ENCODE peak calls at places on chromosomes 16 and 17, in five cellular contexts. One of them, this sample, is unnamed.

GRCh38 chr17:67157732-67158639 is 87.0 kb downstream of the HELZ start:
- DNase-seq in A549: peak
- DNase-seq in HEK293T: no peak
- DNase-seq in K562: peak
- DNase-seq in HepG2: peak
- DNase-seq in this sample: peak

GRCh38 chr17:35568561-35568960 is 7.9 kb upstream of the SLFN14 start:
- DNase-seq in A549: peak
- DNase-seq in HEK293T: peak
- DNase-seq in K562: peak
- DNase-seq in HepG2: peak
- DNase-seq in this sample: peak

GRCh38 chr16:56191807-56192643 is 736 bp downstream of the GNAO1 start:
- DNase-seq in A549: no peak
- DNase-seq in HEK293T: no peak
- DNase-seq in K562: no peak
- DNase-seq in HepG2: no peak
- DNase-seq in this sample: no peak

GRCh38 chr16:73034374-73034773 is 13.6 kb downstream of the ZFHX3 start:
- DNase-seq in A549: no peak
- DNase-seq in HEK293T: no peak
- DNase-seq in K562: no peak
- DNase-seq in HepG2: no peak
- DNase-seq in this sample: no peak

GRCh38 chr17:43998552-43998951 is 5.9 kb upstream of the NAGS start:
- DNase-seq in A549: no peak
- DNase-seq in HEK293T: no peak
- DNase-seq in K562: no peak
- DNase-seq in HepG2: no peak
- DNase-seq in this sample: peak

GRCh38 chr17:46869296-46869695 is 17.9 kb downstream of the WNT9B start:
- DNase-seq in A549: no peak
- DNase-seq in HEK293T: no peak
- DNase-seq in K562: no peak
- DNase-seq in HepG2: no peak
- DNase-seq in this sample: no peak

GRCh38 chr16:81778861-81779539 is at the start of gene PLCG2:
- DNase-seq in A549: peak
- DNase-seq in HEK293T: peak
- DNase-seq in K562: peak
- DNase-seq in HepG2: no peak
- DNase-seq in this sample: no peak

GRCh38 chr16:87661561-87661960 is 59.3 kb downstream of the JPH3 start:
- DNase-seq in A549: peak
- DNase-seq in HEK293T: peak
- DNase-seq in K562: peak
- DNase-seq in HepG2: peak
- DNase-seq in this sample: peak

GRCh38 chr17:73493212-73493814 is 150.9 kb downstream of the SDK2 start:
- DNase-seq in A549: no peak
- DNase-seq in HEK293T: no peak
- DNase-seq in K562: no peak
- DNase-seq in HepG2: no peak
- DNase-seq in this sample: no peak

GRCh38 chr17:18937981-18938691 is 13.8 kb upstream of the SLC5A10 start:
- DNase-seq in A549: no peak
- DNase-seq in HEK293T: no peak
- DNase-seq in K562: no peak
- DNase-seq in HepG2: peak
- DNase-seq in this sample: peak

GRCh38 chr17:16406742-16407674 is 8.4 kb upstream of the TRPV2 start:
- DNase-seq in A549: peak
- DNase-seq in HEK293T: no peak
- DNase-seq in K562: peak
- DNase-seq in HepG2: no peak
- DNase-seq in this sample: no peak

DNA sequence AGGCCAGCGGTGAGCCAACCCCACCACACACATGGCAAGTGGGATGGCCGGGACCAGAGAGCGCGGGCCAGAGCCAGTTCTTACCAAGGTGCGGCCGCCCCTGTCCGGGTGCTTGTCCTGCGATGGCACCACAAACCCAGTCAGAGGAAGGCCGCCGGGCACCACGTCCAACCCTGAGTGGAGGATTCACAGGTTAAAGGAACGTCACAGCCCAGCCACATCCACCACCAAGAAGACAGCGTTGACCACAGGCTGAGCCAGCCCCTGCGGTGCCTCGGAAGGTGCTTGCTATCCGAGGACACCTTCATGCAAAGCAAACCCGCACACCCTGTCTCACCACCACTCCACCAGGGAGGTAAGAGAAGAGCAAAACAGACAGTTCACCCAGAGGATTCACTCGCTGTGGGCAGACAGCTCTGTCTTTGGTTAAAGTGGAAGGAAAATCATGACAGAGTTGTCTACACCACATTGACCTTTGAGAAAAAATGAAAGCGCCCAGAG is 15.8 kb downstream of the SLX4 start:
- DNase-seq in A549: no peak
- DNase-seq in HEK293T: no peak
- DNase-seq in K562: no peak
- DNase-seq in HepG2: no peak
- DNase-seq in this sample: no peak
- TF ChIP-seq BHLHE40 in A549: no peak
- TF ChIP-seq BHLHE40 in HEK293T: no peak
- TF ChIP-seq BHLHE40 in K562: no peak
- TF ChIP-seq BHLHE40 in HepG2: no peak
- TF ChIP-seq BHLHE40 in this sample: no peak

GRCh38 chr16:74862743-74863244 is 88.2 kb upstream of the FA2H start:
- DNase-seq in A549: peak
- DNase-seq in HEK293T: peak
- DNase-seq in K562: peak
- DNase-seq in HepG2: peak
- DNase-seq in this sample: peak
- TF ChIP-seq BHLHE40 in A549: no peak
- TF ChIP-seq BHLHE40 in HEK293T: no peak
- TF ChIP-seq BHLHE40 in K562: no peak
- TF ChIP-seq BHLHE40 in HepG2: no peak
- TF ChIP-seq BHLHE40 in this sample: no peak

GRCh38 chr16:58670946-58671583 is 13.5 kb downstream of the SLC38A7 start:
- DNase-seq in A549: no peak
- DNase-seq in HEK293T: no peak
- DNase-seq in K562: peak
- DNase-seq in HepG2: no peak
- DNase-seq in this sample: no peak

GRCh38 chr16:58665200-58665599 is 19.4 kb downstream of the SLC38A7 start:
- DNase-seq in A549: no peak
- DNase-seq in HEK293T: no peak
- DNase-seq in K562: no peak
- DNase-seq in HepG2: no peak
- DNase-seq in this sample: no peak

DNA sequence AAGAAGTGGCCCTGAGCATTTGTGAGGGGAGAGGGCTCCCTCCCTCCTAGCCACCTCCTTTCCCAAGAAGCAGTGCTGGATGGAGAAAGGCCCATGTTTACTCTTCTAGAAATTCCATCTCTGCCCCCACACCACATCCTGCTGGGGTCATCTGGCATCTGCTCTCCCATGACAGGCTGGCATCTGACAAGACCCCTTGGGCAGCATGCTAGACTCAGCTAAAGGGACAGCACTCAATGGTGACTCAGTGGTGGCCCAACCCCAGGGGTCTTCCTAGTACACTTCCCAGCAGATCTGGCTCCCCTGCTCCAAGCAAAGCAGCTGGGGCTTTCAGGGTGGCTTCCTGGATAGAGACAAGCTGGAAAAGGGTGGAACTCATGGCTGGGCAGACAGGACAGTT is 14.4 kb downstream of the SLC38A7 start:
- DNase-seq in A549: no peak
- DNase-seq in HEK293T: no peak
- DNase-seq in K562: peak
- DNase-seq in HepG2: no peak
- DNase-seq in this sample: peak
- TF ChIP-seq BHLHE40 in A549: no peak
- TF ChIP-seq BHLHE40 in HEK293T: no peak
- TF ChIP-seq BHLHE40 in K562: no peak
- TF ChIP-seq BHLHE40 in HepG2: no peak
- TF ChIP-seq BHLHE40 in this sample: no peak

DNA sequence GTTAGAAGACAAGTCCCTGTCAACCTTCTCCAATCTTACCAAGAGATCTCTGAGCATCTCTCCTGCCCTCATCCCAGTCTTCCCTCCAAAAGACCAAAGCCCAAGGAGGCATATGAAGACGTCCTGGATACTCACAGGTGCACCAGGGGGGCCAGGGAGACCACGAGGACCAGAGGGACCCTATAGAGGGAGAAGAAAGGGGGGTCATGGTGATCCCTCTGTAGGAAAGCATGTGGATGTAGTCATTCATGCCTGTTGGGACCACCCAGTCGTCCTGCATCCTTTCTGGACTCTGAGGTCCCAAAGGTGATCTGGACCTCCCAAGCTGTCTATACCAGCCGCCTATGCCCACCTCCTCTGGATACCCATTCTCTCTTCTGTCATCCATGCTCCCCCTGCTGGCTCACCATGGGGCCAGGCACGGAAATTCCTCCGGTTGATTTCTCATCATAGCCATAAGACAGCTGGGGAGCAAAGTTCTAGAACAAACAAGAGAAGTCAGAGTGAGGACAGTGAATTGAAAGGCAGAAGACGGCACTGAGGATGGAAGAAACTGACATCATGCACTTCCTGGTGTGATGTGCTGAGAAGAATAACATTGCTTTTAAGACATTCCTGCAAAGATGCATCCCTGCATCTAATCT is 3.3 kb downstream of the COL1A1 start:
- DNase-seq in A549: peak
- DNase-seq in HEK293T: peak
- DNase-seq in K562: peak
- DNase-seq in HepG2: peak
- DNase-seq in this sample: peak
- TF ChIP-seq BHLHE40 in A549: no peak
- TF ChIP-seq BHLHE40 in HEK293T: no peak
- TF ChIP-seq BHLHE40 in K562: no peak
- TF ChIP-seq BHLHE40 in HepG2: no peak
- TF ChIP-seq BHLHE40 in this sample: no peak

DNA sequence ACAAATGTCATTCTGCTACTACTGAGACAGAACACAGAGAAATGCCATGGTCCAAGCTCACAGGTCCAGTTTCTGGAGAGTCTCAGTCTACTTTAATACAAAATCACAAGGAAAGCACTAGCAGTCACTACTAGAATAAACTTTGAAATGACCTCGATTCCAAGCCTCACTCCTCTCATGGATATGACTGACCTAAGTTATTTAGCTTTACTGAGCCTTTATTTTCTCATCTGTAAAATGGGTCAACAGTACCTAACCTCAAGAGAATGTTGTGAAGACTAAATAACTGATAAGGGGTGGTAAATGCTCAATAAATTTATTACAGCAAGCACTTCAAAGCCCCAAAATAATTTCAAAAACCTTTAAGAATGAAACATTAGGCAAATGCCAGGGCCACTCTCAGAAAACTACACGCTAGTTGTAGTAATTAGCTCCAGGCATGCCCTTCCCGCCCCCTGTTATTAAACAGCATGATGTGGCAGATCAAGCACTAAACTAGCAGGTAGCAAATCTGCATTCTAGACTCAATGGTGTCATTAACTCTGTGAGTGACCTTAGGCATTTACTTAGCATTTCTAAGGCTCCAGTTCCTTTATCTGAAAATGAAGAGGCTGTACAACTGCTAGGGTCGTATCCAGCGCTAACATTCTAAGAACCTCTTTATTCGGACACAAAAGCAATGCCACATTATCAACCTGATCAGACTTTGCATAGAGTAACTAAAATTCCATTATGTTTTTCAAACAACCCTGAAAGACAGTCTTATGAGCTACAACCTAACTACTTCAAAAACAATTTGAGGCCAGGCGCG is 8.4 kb downstream of the GSPT1 start:
- DNase-seq in A549: no peak
- DNase-seq in HEK293T: no peak
- DNase-seq in K562: no peak
- DNase-seq in HepG2: no peak
- DNase-seq in this sample: no peak
- TF ChIP-seq BHLHE40 in A549: no peak
- TF ChIP-seq BHLHE40 in HEK293T: no peak
- TF ChIP-seq BHLHE40 in K562: no peak
- TF ChIP-seq BHLHE40 in HepG2: no peak
- TF ChIP-seq BHLHE40 in this sample: no peak

GRCh38 chr17:60134396-60135159 is 15.2 kb upstream of the CA4 start:
- DNase-seq in A549: no peak
- DNase-seq in HEK293T: no peak
- DNase-seq in K562: peak
- DNase-seq in HepG2: no peak
- DNase-seq in this sample: peak

GRCh38 chr17:60135160-60135950 is 14.4 kb upstream of the CA4 start:
- DNase-seq in A549: peak
- DNase-seq in HEK293T: peak
- DNase-seq in K562: peak
- DNase-seq in HepG2: peak
- DNase-seq in this sample: peak

GRCh38 chr17:60138769-60139437 is 10.9 kb upstream of the CA4 start:
- DNase-seq in A549: no peak
- DNase-seq in HEK293T: no peak
- DNase-seq in K562: no peak
- DNase-seq in HepG2: no peak
- DNase-seq in this sample: no peak

GRCh38 chr17:60137731-60138130 is 12.0 kb upstream of the CA4 start:
- DNase-seq in A549: no peak
- DNase-seq in HEK293T: no peak
- DNase-seq in K562: no peak
- DNase-seq in HepG2: no peak
- DNase-seq in this sample: no peak

GRCh38 chr17:60135951-60136666 is 13.7 kb upstream of the CA4 start:
- DNase-seq in A549: no peak
- DNase-seq in HEK293T: no peak
- DNase-seq in K562: no peak
- DNase-seq in HepG2: no peak
- DNase-seq in this sample: no peak
- TF ChIP-seq BHLHE40 in A549: no peak
- TF ChIP-seq BHLHE40 in HEK293T: no peak
- TF ChIP-seq BHLHE40 in K562: no peak
- TF ChIP-seq BHLHE40 in HepG2: no peak
- TF ChIP-seq BHLHE40 in this sample: no peak

DNA sequence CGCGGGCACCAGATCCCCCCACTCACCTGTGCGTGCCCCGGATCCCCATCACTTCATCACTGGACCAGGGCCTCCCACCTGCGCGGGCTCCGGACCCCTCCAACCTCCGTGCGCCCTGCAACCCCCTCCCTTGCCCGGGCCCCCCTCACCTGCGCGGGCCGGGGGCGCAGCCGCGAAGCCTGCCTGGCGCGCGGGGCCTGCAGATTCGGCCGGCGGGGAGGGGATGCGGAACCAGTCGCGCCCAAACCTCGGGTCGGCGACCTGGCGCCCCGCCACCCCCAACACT is 202 bp downstream of the CEP131 start:
- DNase-seq in A549: no peak
- DNase-seq in HEK293T: no peak
- DNase-seq in K562: no peak
- DNase-seq in HepG2: no peak
- DNase-seq in this sample: no peak
- TF ChIP-seq BHLHE40 in A549: no peak
- TF ChIP-seq BHLHE40 in HEK293T: no peak
- TF ChIP-seq BHLHE40 in K562: no peak
- TF ChIP-seq BHLHE40 in HepG2: no peak
- TF ChIP-seq BHLHE40 in this sample: no peak